ENCODE peak calls at places on chromosomes 4 and X, in nine cellular contexts. P, Z, A, M, D, B, N, S and T are unnamed samples. For H3K27me3, the result is how much of the 10 kb centered on the place peaks cover.

GRCh38 chr4:184897807-184898388 is 72.1 kb upstream of the ACSL1 start:
- DNase-seq in B (no peak), A (no peak), P (no peak), D (no peak), S (no peak), M (no peak), Z (no peak), N (no peak), T (no peak)

GRCh38 chrX:46268429-46268828 is 276.8 kb downstream of the ZNF674 start:
- DNase-seq in M (no peak), A (no peak), P (no peak), D (no peak), Z (no peak), B (no peak), S (no peak), N (no peak), T (no peak)

GRCh38 chrX:40245411-40246140 is 147.8 kb upstream of the BCOR start:
- DNase-seq in M (no peak), S (no peak), Z (peak), D (no peak), B (no peak), A (peak), N (no peak), P (no peak), T (no peak)

GRCh38 chrX:48648299-48648698 is 35.3 kb upstream of the WAS start:
- DNase-seq in A (peak), Z (peak), M (no peak), P (no peak), N (no peak), S (peak), B (no peak), D (peak), T (peak)

GRCh38 chrX:130523460-130524394 is 121.9 kb downstream of the RBMX2 start:
- DNase-seq in N (no peak), Z (no peak), B (no peak), M (no peak), A (peak), S (no peak), D (no peak), P (no peak), T (no peak)

GRCh38 chr4:6782147-6782845 is at the start of gene KIAA0232:
- DNase-seq in M (peak), A (peak), P (peak), S (peak), D (peak), N (peak), Z (peak), B (no peak), T (peak)

GRCh38 chr4:102612824-102613366 is 111.7 kb downstream of the NFKB1 start:
- DNase-seq in N (no peak), S (peak), Z (no peak), A (no peak), B (no peak), D (no peak), P (no peak), M (no peak), T (no peak)

GRCh38 chr4:141347738-141348524 is 127.2 kb downstream of the ZNF330 start:
- DNase-seq in N (no peak), D (peak), M (no peak), S (no peak), B (no peak), A (no peak), Z (no peak), P (no peak), T (no peak)

DNA sequence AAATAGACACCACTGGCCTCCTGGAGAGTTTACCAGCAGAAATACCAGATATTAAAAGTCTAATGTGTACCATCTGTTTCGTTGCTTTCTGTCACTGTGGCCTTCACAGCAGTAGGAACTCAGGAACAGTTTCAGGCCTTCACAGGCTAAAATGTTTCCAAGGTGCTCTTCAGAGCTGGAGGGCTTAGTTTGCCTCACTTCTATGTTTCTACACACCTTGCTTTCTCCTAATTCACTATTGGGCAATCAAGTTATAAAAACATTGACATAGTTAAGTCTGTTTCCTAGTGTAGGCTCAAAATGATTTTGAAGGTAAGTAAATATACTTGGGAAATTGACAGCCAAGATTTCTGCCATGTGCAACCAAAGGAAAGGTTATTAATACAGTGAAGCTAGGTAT is 258.6 kb downstream of the TEX13A start:
- DNase-seq in M (no peak), D (no peak), Z (no peak), B (no peak), S (no peak), P (no peak), N (no peak), A (no peak), T (no peak)
- TF ChIP-seq CTCF in M (no peak), D (no peak), Z (no peak), B (no peak), S (no peak), P (no peak), N (no peak), A (no peak), T (no peak)

DNA sequence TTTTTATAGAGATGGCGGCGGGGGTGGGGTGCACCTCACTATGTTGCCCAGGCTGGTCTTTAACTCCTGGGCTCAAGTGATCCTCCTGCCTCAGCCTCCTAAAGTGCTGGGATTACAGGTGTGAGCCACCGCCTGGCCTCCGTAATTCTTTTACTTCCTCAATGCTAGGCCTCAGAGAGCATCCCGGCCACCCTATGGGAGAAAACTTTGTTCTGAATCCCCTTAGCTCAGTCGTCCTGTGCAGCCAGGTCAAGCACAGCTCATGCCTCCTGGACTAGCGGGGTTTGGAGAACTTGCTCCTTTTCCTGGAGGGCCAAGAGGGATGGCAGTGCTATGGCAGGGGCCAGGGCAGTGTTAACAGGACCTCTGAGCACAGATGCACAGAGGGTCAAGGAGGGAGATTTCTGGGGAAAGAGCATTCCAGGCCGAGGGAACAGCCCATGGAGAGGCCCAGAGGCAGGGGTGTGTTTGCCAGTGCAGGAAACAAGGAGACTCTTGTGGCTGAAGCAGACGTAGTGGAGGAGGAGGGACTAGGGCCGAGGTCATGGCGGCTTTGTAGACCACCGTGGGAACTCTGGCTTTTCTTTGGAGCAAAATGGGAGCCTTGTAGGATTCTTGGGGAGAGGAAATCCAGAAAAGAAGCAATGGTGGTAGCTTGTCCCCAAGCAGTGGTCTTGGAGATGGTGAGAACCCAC is 9.8 kb upstream of the TNIP2 start:
- DNase-seq in S (no peak), M (no peak), A (no peak), P (no peak), B (no peak), N (no peak), Z (no peak), D (no peak), T (no peak)
- H3K27me3 ChIP-seq in S (under half), M (under half), A (under half), P (under half), B (under half), N (under half), Z (under half), D (under half), T (under half)

DNA sequence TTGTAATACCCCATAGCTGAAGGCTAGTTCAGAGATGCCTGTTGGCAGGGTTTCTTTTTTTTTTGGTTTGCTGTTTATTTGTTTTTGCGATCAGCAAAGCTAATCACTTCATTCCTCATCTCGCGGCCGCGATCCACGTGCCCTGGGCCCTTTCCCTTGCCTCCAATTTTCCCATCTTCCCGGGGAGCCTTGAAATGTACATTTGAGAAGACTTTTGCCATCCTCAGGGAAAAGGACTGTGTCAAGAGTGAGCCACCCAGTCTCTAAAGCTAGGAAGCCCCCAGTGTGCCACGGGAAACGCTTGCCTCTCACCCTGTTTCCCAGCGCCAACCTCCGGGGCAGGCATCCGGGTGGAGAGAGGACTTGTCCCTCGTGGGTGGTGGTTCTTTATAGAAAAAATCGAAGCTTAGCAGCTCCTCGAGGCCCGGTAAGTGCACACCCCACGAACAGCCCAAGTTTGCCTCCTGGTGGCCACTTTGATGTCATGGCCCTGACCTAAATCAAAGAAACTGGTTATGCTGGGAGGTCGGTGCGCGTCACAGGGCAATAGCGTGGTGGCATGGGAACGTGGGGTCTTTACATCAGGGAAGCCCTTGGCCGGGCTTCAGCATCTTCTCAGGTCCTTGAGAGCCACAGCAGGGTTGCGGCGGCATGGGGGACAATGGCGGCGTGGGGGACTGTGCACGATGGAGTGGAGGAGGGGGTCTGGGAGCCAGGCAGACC is 42.0 kb downstream of the MAP7D3 start:
- DNase-seq in B (no peak), Z (peak), M (peak), A (peak), S (no peak), P (peak), N (peak), D (peak), T (no peak)
- TF ChIP-seq CTCF in B (peak), Z (peak), M (peak), A (peak), S (no peak), P (peak), N (no peak), D (peak), T (peak)

GRCh38 chr4:101020956-101021355 is 326.4 kb downstream of the PPP3CA start:
- DNase-seq in D (peak), S (no peak), B (no peak), P (no peak), M (no peak), Z (peak), N (no peak), A (no peak), T (no peak)
- H3K27me3 ChIP-seq in D (under half), S (under half), B (under half), P (under half), M (under half), Z (under half), N (under half), A (under half), T (under half)